ENCODE peak calls at places on chromosomes 4 and X, in seven cellular contexts. One of them, this sample, is unnamed.

GRCh38 chr4:134777626-134778025 is 576.0 kb upstream of the PABPC4L start:
- DNase-seq in PC-3: peak; percentile 15
- DNase-seq in cardiac muscle cell: peak; percentile 3
- DNase-seq in GM12878: no peak
- DNase-seq in heart right ventricle: no peak
- DNase-seq in AG04450: no peak
- DNase-seq in fibroblast of lung: peak; percentile 3
- DNase-seq in this sample: peak; percentile 46

GRCh38 chrX:120560405-120560841 is 339 bp downstream of the CUL4B start:
- DNase-seq in PC-3: peak; percentile 42
- DNase-seq in cardiac muscle cell: peak; percentile 50
- DNase-seq in GM12878: no peak
- DNase-seq in heart right ventricle: no peak
- DNase-seq in AG04450: no peak
- DNase-seq in fibroblast of lung: peak; percentile 49
- DNase-seq in this sample: peak; percentile 21

GRCh38 chr4:148539387-148539786 is 97.2 kb upstream of the NR3C2 start:
- DNase-seq in PC-3: peak; percentile 2
- DNase-seq in cardiac muscle cell: no peak
- DNase-seq in GM12878: no peak
- DNase-seq in heart right ventricle: no peak
- DNase-seq in AG04450: no peak
- DNase-seq in fibroblast of lung: no peak
- DNase-seq in this sample: peak; percentile 8

GRCh38 chr4:1536579-1537409 is 130.6 kb upstream of the NKX1-1 start:
- DNase-seq in PC-3: no peak
- DNase-seq in cardiac muscle cell: no peak
- DNase-seq in GM12878: no peak
- DNase-seq in heart right ventricle: no peak
- DNase-seq in AG04450: no peak
- DNase-seq in fibroblast of lung: no peak
- DNase-seq in this sample: no peak

GRCh38 chr4:8297141-8297601 is 27.6 kb downstream of the HTRA3 start:
- DNase-seq in PC-3: no peak
- DNase-seq in cardiac muscle cell: no peak
- DNase-seq in GM12878: no peak
- DNase-seq in heart right ventricle: no peak
- DNase-seq in AG04450: no peak
- DNase-seq in fibroblast of lung: no peak
- DNase-seq in this sample: no peak

GRCh38 chrX:118497180-118497814 is 1.7 kb downstream of the DOCK11 start:
- DNase-seq in PC-3: no peak
- DNase-seq in cardiac muscle cell: no peak
- DNase-seq in GM12878: no peak
- DNase-seq in heart right ventricle: no peak
- DNase-seq in AG04450: no peak
- DNase-seq in fibroblast of lung: no peak
- DNase-seq in this sample: no peak

GRCh38 chr4:25258980-25259578 is 25.2 kb downstream of the PI4K2B start:
- DNase-seq in PC-3: peak; percentile 63
- DNase-seq in cardiac muscle cell: peak; percentile 34
- DNase-seq in GM12878: no peak
- DNase-seq in heart right ventricle: no peak
- DNase-seq in AG04450: no peak
- DNase-seq in fibroblast of lung: peak; percentile 57
- DNase-seq in this sample: peak; percentile 51

GRCh38 chrX:9349572-9350259 is 115.1 kb upstream of the TBL1X start:
- DNase-seq in PC-3: peak; percentile 73
- DNase-seq in cardiac muscle cell: no peak
- DNase-seq in GM12878: no peak
- DNase-seq in heart right ventricle: no peak
- DNase-seq in AG04450: peak; percentile 33
- DNase-seq in fibroblast of lung: peak; percentile 76
- DNase-seq in this sample: peak; percentile 42

GRCh38 chr4:95850161-95850560 is 10.3 kb downstream of the PDHA2 start:
- DNase-seq in PC-3: no peak
- DNase-seq in cardiac muscle cell: no peak
- DNase-seq in GM12878: no peak
- DNase-seq in heart right ventricle: no peak
- DNase-seq in AG04450: no peak
- DNase-seq in fibroblast of lung: no peak
- DNase-seq in this sample: no peak

GRCh38 chr4:28006021-28006420 is 1145.4 kb downstream of the STIM2 start:
- DNase-seq in PC-3: no peak
- DNase-seq in cardiac muscle cell: no peak
- DNase-seq in GM12878: no peak
- DNase-seq in heart right ventricle: no peak
- DNase-seq in AG04450: no peak
- DNase-seq in fibroblast of lung: no peak
- DNase-seq in this sample: no peak

GRCh38 chr4:28007693-28008092 is 1147.1 kb downstream of the STIM2 start:
- DNase-seq in PC-3: no peak
- DNase-seq in cardiac muscle cell: no peak
- DNase-seq in GM12878: no peak
- DNase-seq in heart right ventricle: no peak
- DNase-seq in AG04450: no peak
- DNase-seq in fibroblast of lung: no peak
- DNase-seq in this sample: peak; percentile 21

DNA sequence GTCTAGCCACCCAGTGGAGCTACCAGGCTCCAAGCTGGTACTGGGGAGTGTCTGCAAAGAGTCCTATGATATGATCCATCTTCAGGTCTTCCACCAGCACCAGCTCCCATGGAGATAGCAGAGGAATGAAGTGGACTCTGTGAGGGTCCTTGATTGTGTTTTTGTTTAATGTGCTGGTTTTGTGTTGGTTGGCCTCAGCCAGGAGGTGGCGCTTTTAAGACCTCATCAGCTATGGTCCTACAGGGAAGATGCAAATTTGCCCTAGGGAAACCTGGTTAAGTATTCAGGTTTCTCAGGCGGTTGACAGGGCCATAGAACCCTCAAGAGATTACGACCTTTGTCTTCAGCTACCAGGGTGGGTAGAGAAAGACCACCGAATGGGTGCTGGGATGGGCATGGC is 1141.1 kb downstream of the STIM2 start:
- DNase-seq in PC-3: no peak
- DNase-seq in cardiac muscle cell: no peak
- DNase-seq in GM12878: no peak
- DNase-seq in heart right ventricle: no peak
- DNase-seq in AG04450: no peak
- DNase-seq in fibroblast of lung: no peak
- DNase-seq in this sample: no peak
- TF ChIP-seq CTCF in PC-3: no peak
- TF ChIP-seq CTCF in cardiac muscle cell: no peak
- TF ChIP-seq CTCF in GM12878: no peak
- TF ChIP-seq CTCF in heart right ventricle: no peak
- TF ChIP-seq CTCF in AG04450: no peak
- TF ChIP-seq CTCF in fibroblast of lung: no peak
- TF ChIP-seq CTCF in this sample: no peak

DNA sequence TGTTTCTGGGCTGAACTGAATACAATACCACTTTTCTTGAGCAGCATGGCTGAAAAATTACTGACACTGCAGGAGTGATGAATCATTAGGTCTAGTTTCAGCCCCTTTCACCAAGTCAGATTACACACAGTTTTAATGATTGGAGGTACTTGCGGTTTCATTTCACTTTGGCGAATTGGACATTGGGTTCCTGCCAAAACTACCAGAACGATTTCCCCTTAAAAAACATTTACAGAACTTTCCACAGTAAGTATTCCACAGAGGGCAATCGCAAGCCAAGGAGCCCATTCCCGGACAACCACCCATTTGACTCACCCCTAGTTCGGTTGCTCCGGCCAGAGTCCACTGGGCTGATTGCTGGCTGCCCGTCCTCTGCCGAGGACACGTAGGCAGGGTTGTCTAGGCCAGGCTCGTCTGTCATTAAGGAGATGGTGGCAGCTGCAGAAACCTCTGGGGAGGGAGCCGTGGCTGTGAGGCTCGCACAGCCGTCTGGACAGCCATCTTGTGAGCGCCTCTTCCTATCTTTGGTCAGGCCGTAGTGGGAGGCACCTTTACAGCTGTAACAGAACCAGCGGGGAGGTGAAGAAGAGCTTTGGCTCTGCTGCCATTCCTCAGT is 83.5 kb downstream of the LNX1 start:
- DNase-seq in PC-3: no peak
- DNase-seq in cardiac muscle cell: peak; percentile 98
- DNase-seq in GM12878: no peak
- DNase-seq in heart right ventricle: peak; percentile 72
- DNase-seq in AG04450: no peak
- DNase-seq in fibroblast of lung: peak; percentile 98
- DNase-seq in this sample: no peak
- H3K4me3 ChIP-seq in PC-3: no peak overlapping the region
- H3K4me3 ChIP-seq in cardiac muscle cell: no peak overlapping the region
- H3K4me3 ChIP-seq in GM12878: no peak overlapping the region
- H3K4me3 ChIP-seq in heart right ventricle: no peak overlapping the region
- H3K4me3 ChIP-seq in AG04450: no peak overlapping the region
- H3K4me3 ChIP-seq in fibroblast of lung: no peak overlapping the region
- H3K4me3 ChIP-seq in this sample: no peak overlapping the region

DNA sequence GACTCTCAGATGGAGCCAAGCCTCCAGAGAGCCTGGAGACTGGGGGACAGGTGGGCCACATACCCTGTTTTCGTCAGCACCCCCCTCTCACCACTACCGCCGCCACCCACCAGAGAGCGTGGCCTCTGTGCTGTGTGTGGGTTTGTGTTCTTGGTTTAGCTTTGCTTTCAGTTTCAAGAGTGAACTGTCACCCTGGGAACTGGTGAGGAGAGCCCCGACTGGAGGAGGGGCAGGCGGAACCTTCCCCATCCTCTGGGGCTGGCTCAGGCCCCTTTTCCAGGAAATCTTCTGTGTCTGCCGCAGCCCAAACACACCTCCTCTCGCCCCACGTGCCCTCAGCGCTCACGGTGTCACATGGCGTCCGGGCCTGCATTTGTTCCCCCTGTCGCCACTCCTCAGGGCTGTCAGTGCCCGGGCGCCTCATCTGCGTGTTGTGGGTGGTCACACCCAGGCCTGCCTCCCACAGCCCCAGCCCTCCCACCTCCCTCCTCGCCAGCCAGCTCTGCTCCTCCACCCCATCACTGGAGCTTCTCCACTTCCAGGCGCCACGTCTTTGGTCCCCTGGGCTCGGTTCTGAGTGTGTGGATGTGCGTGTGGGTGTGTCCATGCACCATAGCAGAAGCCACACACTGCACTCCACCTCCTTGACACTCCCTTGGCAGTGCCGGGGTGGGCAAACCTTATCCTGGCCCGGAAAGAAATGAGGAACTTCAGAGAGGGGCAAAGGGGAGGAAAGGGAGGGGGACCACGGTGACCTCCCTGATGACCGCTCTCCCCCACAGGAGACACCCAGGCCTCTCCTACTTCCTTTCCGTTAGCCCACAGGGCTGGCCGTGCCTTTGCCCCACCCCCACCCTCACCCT is 27.8 kb downstream of the ELF4 start:
- DNase-seq in PC-3: no peak
- DNase-seq in cardiac muscle cell: peak; percentile 9
- DNase-seq in GM12878: no peak
- DNase-seq in heart right ventricle: peak; percentile 32
- DNase-seq in AG04450: no peak
- DNase-seq in fibroblast of lung: no peak
- DNase-seq in this sample: no peak
- TF ChIP-seq CTCF in PC-3: no peak
- TF ChIP-seq CTCF in cardiac muscle cell: no peak
- TF ChIP-seq CTCF in GM12878: peak; percentile 49
- TF ChIP-seq CTCF in heart right ventricle: peak; percentile 20
- TF ChIP-seq CTCF in AG04450: no peak
- TF ChIP-seq CTCF in fibroblast of lung: no peak
- TF ChIP-seq CTCF in this sample: no peak

GRCh38 chr4:173332021-173332487 is 2.1 kb downstream of the HMGB2 start:
- DNase-seq in PC-3: no peak
- DNase-seq in cardiac muscle cell: peak; percentile 39
- DNase-seq in GM12878: no peak
- DNase-seq in heart right ventricle: no peak
- DNase-seq in AG04450: no peak
- DNase-seq in fibroblast of lung: no peak
- DNase-seq in this sample: no peak
- H3K4me3 ChIP-seq in PC-3: peak overlapping the region; percentile 91
- H3K4me3 ChIP-seq in cardiac muscle cell: peak overlapping the region; percentile 80
- H3K4me3 ChIP-seq in GM12878: peak overlapping the region; percentile 94
- H3K4me3 ChIP-seq in heart right ventricle: no peak overlapping the region
- H3K4me3 ChIP-seq in AG04450: peak overlapping the region; percentile 90
- H3K4me3 ChIP-seq in fibroblast of lung: peak overlapping the region; percentile 98
- H3K4me3 ChIP-seq in this sample: peak overlapping the region; percentile 96

GRCh38 chr4:98150092-98150761 is 7.0 kb upstream of the STPG2 start:
- DNase-seq in PC-3: peak; percentile 18
- DNase-seq in cardiac muscle cell: peak; percentile 38
- DNase-seq in GM12878: no peak
- DNase-seq in heart right ventricle: no peak
- DNase-seq in AG04450: no peak
- DNase-seq in fibroblast of lung: peak; percentile 5
- DNase-seq in this sample: peak; percentile 13
- TF ChIP-seq CTCF in PC-3: peak; percentile 50
- TF ChIP-seq CTCF in cardiac muscle cell: peak; percentile 11
- TF ChIP-seq CTCF in GM12878: no peak
- TF ChIP-seq CTCF in heart right ventricle: peak; percentile 22
- TF ChIP-seq CTCF in AG04450: peak; percentile 28
- TF ChIP-seq CTCF in fibroblast of lung: no peak
- TF ChIP-seq CTCF in this sample: no peak

This sample was measured in epithelial cell of esophagus.